ENCODE peak calls at places on chromosomes 6 and 20, in six cellular contexts. C, J, W, M, F and H are unnamed samples.

GRCh38 chr6:82862543-82862942 is 203.1 kb downstream of the UBE3D start:
- DNase-seq in M (no peak), F (no peak), J (no peak), W (no peak), C (peak; percentile 35), H (no peak)

GRCh38 chr6:50030777-50031562 is 9.2 kb upstream of the DEFB110 start:
- DNase-seq in C (peak; percentile 46), J (no peak), M (peak; percentile 87), F (no peak), W (no peak), H (no peak)

GRCh38 chr20:46746972-46747371 is 37.5 kb downstream of the SLC2A10 start:
- DNase-seq in M (no peak), C (peak; percentile 28), W (no peak), F (no peak), J (no peak), H (no peak)

GRCh38 chr6:138571585-138572199 is 72.4 kb upstream of the NHSL1 start:
- DNase-seq in W (no peak), F (no peak), J (no peak), C (no peak), M (no peak), H (no peak)

GRCh38 chr20:49345538-49345937 is 67.7 kb upstream of the ZNFX1 start:
- DNase-seq in M (no peak), F (no peak), W (peak; percentile 35), C (no peak), J (no peak), H (no peak)

GRCh38 chr6:43127180-43127579 is 43.9 kb upstream of the SRF start:
- DNase-seq in C (no peak), J (peak; percentile 44), F (no peak), M (no peak), W (no peak), H (no peak)

GRCh38 chr6:148530394-148530923 is 187.8 kb downstream of the SASH1 start:
- DNase-seq in J (no peak), W (no peak), C (no peak), M (peak; percentile 47), F (no peak), H (no peak)

GRCh38 chr6:50791900-50792508 is 26.7 kb upstream of the TFAP2B start:
- DNase-seq in M (no peak), J (no peak), C (no peak), W (no peak), F (peak; percentile 18), H (no peak)

GRCh38 chr6:42555477-42556457 is 8.1 kb upstream of the UBR2 start:
- DNase-seq in F (no peak), J (no peak), M (peak; percentile 44), C (peak; percentile 33), W (no peak), H (no peak)

GRCh38 chr6:52937908-52938307 is 28.4 kb upstream of the GSTA3 start:
- DNase-seq in J (no peak), F (no peak), M (no peak), C (no peak), W (no peak), H (no peak)

GRCh38 chr20:17343631-17344447 is 117.0 kb downstream of the PCSK2 start:
- DNase-seq in M (no peak), J (no peak), W (no peak), F (no peak), C (no peak), H (no peak)

GRCh38 chr20:50916934-50917333 is 14.3 kb downstream of the ADNP start:
- DNase-seq in M (no peak), F (no peak), W (no peak), C (no peak), J (no peak), H (no peak)
- H3K27ac ChIP-seq in M (no peak overlapping the region), F (no peak overlapping the region), W (peak overlapping the region; percentile 44), C (no peak overlapping the region), J (no peak overlapping the region), H (no peak overlapping the region)

GRCh38 chr6:146910611-146911010 is 293.6 kb upstream of the STXBP5 start:
- DNase-seq in W (no peak), M (no peak), C (no peak), J (no peak), F (no peak), H (no peak)
- H3K4me1 ChIP-seq in W (peaks cover 25% of the 10 kb centered on the region), M (peaks cover 8% of the 10 kb centered on the region), C (peaks cover 36% of the 10 kb centered on the region), J (no peaks in the 10 kb centered on the region), F (peaks cover 30% of the 10 kb centered on the region), H (peaks cover 17% of the 10 kb centered on the region)

DNA sequence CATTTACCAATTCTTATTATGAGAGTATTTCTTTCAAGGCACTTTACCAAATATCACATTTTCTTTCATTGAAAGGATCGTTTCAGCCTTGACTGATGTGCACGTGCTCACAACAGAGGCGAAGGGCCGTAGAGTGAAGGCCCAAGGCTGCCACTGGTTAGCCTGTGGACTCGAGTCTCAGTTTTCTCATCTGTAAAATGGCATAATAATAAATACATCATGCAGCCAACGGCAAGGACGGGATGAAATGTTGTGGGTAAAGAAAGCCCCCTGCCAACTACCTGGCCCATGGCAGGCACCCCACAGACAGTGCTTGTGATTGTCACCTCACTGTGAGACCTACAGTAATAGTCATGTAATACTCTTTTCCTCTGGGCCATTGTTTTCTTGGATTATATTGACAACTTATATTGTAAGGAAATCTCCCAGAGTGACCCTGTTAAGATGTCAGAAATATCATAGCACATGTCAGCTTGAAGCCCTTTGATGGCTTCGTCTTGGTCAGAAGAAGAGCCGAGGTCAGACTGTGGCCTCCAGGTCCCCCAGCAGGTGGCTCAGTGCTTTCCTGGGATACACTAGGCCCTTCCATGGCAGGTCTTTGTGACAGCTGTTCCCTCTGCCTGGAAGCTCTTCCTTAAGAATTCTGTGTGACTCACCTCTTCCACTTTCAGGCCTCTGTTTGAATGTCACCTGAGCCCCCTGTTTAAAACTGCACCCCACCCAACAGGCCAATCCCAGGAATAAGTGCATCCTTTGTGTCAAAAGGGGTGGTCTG is 36.3 kb downstream of the FAM50B start:
- DNase-seq in J (no peak), W (no peak), M (peak; percentile 59), F (no peak), C (peak; percentile 1), H (no peak)
- TF ChIP-seq CTCF in J (peak; percentile 24), W (no peak), M (peak; percentile 53), F (no peak), C (peak; percentile 32), H (peak; percentile 14)

GRCh38 chr20:10538768-10539167 is 103.7 kb downstream of the SLX4IP start:
- DNase-seq in W (no peak), J (no peak), C (no peak), F (no peak), M (no peak), H (no peak)

GRCh38 chr20:10537850-10538480 is 102.9 kb downstream of the SLX4IP start:
- DNase-seq in J (no peak), W (no peak), M (no peak), F (no peak), C (no peak), H (no peak)

GRCh38 chr20:10540636-10541493 is 105.8 kb downstream of the SLX4IP start:
- DNase-seq in M (no peak), C (peak; percentile 75), J (no peak), F (no peak), W (no peak), H (no peak)

GRCh38 chr20:10541668-10542411 is 106.7 kb downstream of the SLX4IP start:
- DNase-seq in W (no peak), J (no peak), C (no peak), F (no peak), M (no peak), H (no peak)

GRCh38 chr20:10539818-10540553 is 104.9 kb downstream of the SLX4IP start:
- DNase-seq in J (no peak), W (no peak), C (no peak), F (no peak), M (no peak), H (no peak)
- H3K27ac ChIP-seq in J (no peak overlapping the region), W (peak overlapping the region; percentile 6), C (peak overlapping the region; percentile 94), F (peak overlapping the region; percentile 65), M (no peak overlapping the region), H (no peak overlapping the region)

GRCh38 chr20:32820000-32820697 is 395 bp downstream of the MAPRE1 start:
- DNase-seq in W (peak; percentile 46), C (peak; percentile 15), J (no peak), M (peak; percentile 92), F (peak; percentile 82), H (peak; percentile 78)
- H3K4me1 ChIP-seq in W (peaks cover 45% of the 10 kb centered on the region), C (peaks cover 35% of the 10 kb centered on the region), J (no peaks in the 10 kb centered on the region), M (peaks cover 2% of the 10 kb centered on the region), F (peaks cover 35% of the 10 kb centered on the region), H (peaks cover 44% of the 10 kb centered on the region)

DNA sequence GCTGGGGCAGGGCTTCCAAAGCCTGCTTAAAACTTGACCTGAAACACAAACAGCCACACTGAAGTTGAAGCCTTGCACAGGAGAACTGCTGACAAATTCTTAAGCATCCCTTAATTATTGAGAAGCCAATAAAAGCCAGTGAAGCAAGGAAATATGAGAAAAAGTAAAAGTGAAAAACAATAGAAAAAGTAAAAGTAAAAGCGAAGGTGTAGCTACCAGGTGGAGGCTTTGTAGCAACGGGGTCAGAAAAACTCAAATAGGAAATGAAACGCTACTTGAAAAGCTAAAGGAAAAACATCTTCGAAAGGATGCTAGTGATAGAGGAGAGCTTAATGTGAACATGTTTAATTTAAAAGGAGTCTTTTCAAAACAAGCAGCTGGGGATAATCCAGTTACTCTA is 97.4 kb downstream of the IRF4 start:
- DNase-seq in M (no peak), C (no peak), J (no peak), W (no peak), F (no peak), H (no peak)
- TF ChIP-seq CTCF in M (no peak), C (no peak), J (no peak), W (no peak), F (no peak), H (no peak)

GRCh38 chr6:45967363-45967762 is 48.3 kb downstream of the CLIC5 start:
- DNase-seq in C (no peak), W (no peak), M (no peak), F (no peak), J (no peak), H (no peak)
- H3K27ac ChIP-seq in C (no peak overlapping the region), W (no peak overlapping the region), M (no peak overlapping the region), F (no peak overlapping the region), J (no peak overlapping the region), H (no peak overlapping the region)

GRCh38 chr6:2853766-2854393 is 12.2 kb upstream of the SERPINB1 start:
- DNase-seq in C (peak; percentile 87), M (peak; percentile 77), J (peak; percentile 64), F (peak; percentile 66), W (no peak), H (no peak)

GRCh38 chr6:2857185-2857579 is 15.5 kb upstream of the SERPINB1 start:
- DNase-seq in F (no peak), C (no peak), J (no peak), W (no peak), M (no peak), H (no peak)

GRCh38 chr6:2854394-2854982 is 12.8 kb upstream of the SERPINB1 start:
- DNase-seq in M (no peak), W (no peak), F (no peak), J (no peak), C (no peak), H (no peak)

GRCh38 chr6:2852921-2853322 is 11.3 kb upstream of the SERPINB1 start:
- DNase-seq in M (no peak), J (no peak), W (no peak), F (no peak), C (no peak), H (no peak)

DNA sequence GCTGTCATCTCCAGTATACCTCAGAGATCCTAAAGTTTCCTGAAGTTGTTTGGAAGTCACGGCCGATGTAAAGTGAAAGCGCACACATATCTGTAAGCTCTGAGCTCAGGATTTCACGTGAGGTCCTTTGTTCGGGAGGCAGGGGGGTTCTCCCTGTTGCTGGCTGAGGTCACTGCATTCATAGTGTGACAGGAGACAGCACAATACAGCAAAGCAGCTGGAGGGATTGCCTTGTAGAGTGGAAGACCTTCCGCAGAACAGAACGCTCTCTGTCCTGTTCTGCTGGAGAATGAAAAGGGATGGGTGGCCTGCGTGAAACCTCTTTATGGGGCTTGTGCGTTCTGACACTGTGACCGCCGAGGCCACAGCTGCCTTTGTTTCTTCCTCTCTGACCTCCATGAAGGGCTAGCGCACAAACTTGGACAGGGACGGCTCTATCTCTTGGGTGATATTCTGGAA is 13.4 kb upstream of the SERPINB1 start:
- DNase-seq in M (no peak), F (no peak), J (no peak), W (no peak), C (no peak), H (no peak)
- H3K4me1 ChIP-seq in M (peaks cover 14% of the 10 kb centered on the region), F (peaks cover 69% of the 10 kb centered on the region), J (peaks cover 25% of the 10 kb centered on the region), W (peaks cover 4% of the 10 kb centered on the region), C (peaks cover 91% of the 10 kb centered on the region), H (peaks cover 78% of the 10 kb centered on the region)